ENCODE peak calls at places on chromosomes 7 and 10, in ten cellular contexts. V is neural crest cell, N is astrocyte of the spinal cord, M is type B pancreatic cell, S is heart right ventricle, Y is bronchial epithelial cell, X is GM23338, P is heart left ventricle, H is uterus, K is left ventricle myocardium inferior. O is an unnamed sample.

GRCh38 chr7:25854608-25855497 is 297.1 kb upstream of the NFE2L3 start:
- DNase-seq in H (peak), S (no peak), V (peak), K (no peak), X (peak), Y (peak), N (peak), M (peak), P (no peak), O (peak)

GRCh38 chr10:6052247-6053221 is 9.6 kb downstream of the IL2RA start:
- DNase-seq in P (no peak), Y (peak), M (no peak), V (no peak), K (no peak), N (no peak), X (no peak), H (no peak), S (no peak), O (no peak)

GRCh38 chr10:28842321-28842720 is 165.0 kb downstream of the BAMBI start:
- DNase-seq in S (no peak), V (no peak), K (no peak), N (peak), H (no peak), X (no peak), P (no peak), Y (peak), M (no peak), O (no peak)

GRCh38 chr10:97611473-97611872 is 21.8 kb downstream of the MORN4 start:
- DNase-seq in P (no peak), V (no peak), H (no peak), Y (no peak), M (no peak), S (no peak), X (no peak), K (no peak), N (no peak), O (no peak)

GRCh38 chr10:4653160-4653559 is 172.8 kb upstream of the AKR1E2 start:
- DNase-seq in V (no peak), S (no peak), H (no peak), K (no peak), M (no peak), P (no peak), X (peak), Y (no peak), N (no peak), O (peak)

GRCh38 chr7:114823290-114823689 is 98.6 kb upstream of the MDFIC start:
- DNase-seq in Y (peak), V (no peak), N (peak), K (no peak), H (no peak), P (no peak), M (no peak), S (no peak), X (peak), O (no peak)

GRCh38 chr10:27391325-27391724 is 112.8 kb upstream of the RAB18 start:
- DNase-seq in N (no peak), X (no peak), M (no peak), K (no peak), P (no peak), Y (peak), H (no peak), V (no peak), S (no peak), O (no peak)

GRCh38 chr7:105782391-105783063 is 93.9 kb downstream of the ATXN7L1 start:
- DNase-seq in K (no peak), M (no peak), H (no peak), S (no peak), N (peak), P (no peak), X (no peak), V (no peak), Y (peak), O (no peak)

GRCh38 chr7:25143763-25144162 is 18.7 kb upstream of the CYCS start:
- DNase-seq in X (no peak), P (no peak), M (no peak), S (no peak), H (no peak), K (no peak), Y (no peak), V (no peak), N (no peak), O (no peak)

GRCh38 chr7:141356096-141356495 is 195.1 kb upstream of the AGK start:
- DNase-seq in H (no peak), Y (no peak), K (no peak), P (no peak), N (no peak), M (no peak), V (no peak), S (no peak), X (no peak), O (no peak)

GRCh38 chr10:133528845-133529575 is 1.8 kb downstream of the CYP2E1 start:
- DNase-seq in M (no peak), V (no peak), Y (no peak), S (no peak), H (no peak), K (no peak), X (peak), P (no peak), N (no peak), O (no peak)

GRCh38 chr7:47763063-47763974 is 181.4 kb upstream of the TNS3 start:
- DNase-seq in K (no peak), M (no peak), Y (peak), X (no peak), S (no peak), P (no peak), N (peak), H (no peak), V (no peak), O (peak)

GRCh38 chr10:3010819-3011422 is 56.4 kb upstream of the PFKP start:
- DNase-seq in M (no peak), V (no peak), X (no peak), H (no peak), Y (peak), S (no peak), P (no peak), N (no peak), K (no peak), O (no peak)

GRCh38 chr10:3009341-3009740 is 58.0 kb upstream of the PFKP start:
- DNase-seq in Y (peak), X (no peak), M (no peak), K (no peak), H (no peak), N (no peak), P (no peak), V (no peak), S (no peak), O (no peak)

GRCh38 chr10:3008518-3009195 is 58.7 kb upstream of the PFKP start:
- DNase-seq in Y (no peak), P (no peak), K (no peak), X (no peak), N (no peak), S (no peak), H (no peak), M (no peak), V (no peak), O (no peak)

GRCh38 chr10:3006093-3006492 is 61.3 kb upstream of the PFKP start:
- DNase-seq in Y (no peak), N (no peak), S (no peak), X (no peak), P (no peak), M (no peak), V (no peak), H (no peak), K (no peak), O (no peak)

DNA sequence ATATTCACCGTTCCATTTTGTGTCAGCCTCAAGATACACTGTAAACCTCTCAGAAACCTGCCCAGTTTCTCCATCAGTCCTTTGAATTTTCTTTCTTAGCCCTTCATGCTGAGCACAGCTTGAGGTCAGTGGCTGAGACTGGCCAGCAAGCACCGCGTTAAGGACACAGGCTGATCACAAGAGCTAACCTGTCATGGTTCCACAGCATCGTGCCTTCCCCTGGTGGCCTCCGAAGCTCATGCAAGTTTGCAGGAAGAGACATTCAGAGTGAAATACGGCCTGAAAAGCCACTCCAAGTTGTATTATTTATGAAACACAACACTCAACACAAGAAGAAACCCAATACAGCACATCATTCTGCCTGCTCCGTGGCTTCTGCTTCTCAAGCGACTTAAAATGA is 57.0 kb upstream of the PFKP start:
- DNase-seq in S (no peak), P (no peak), H (no peak), X (peak), N (no peak), K (no peak), M (no peak), Y (no peak), V (no peak), O (no peak)
- TF ChIP-seq CTCF in S (no peak), P (no peak), H (no peak), X (no peak), N (no peak), K (no peak), M (peak), Y (no peak), V (no peak), O (no peak)

GRCh38 chr7:116526897-116527296 is 2.1 kb downstream of the CAV1 start:
- DNase-seq in X (no peak), P (no peak), N (no peak), V (no peak), H (no peak), S (no peak), K (no peak), Y (peak), M (no peak), O (no peak)

GRCh38 chr7:116525298-116525912 is 569 bp downstream of the CAV1 start:
- DNase-seq in Y (no peak), V (peak), N (no peak), S (peak), P (peak), M (no peak), H (peak), X (peak), K (peak), O (peak)

GRCh38 chr7:116525913-116526857 is 1.3 kb downstream of the CAV1 start:
- DNase-seq in S (peak), P (peak), Y (peak), X (peak), H (peak), V (peak), M (peak), N (peak), K (peak), O (peak)

GRCh38 chr7:116524221-116524608 is 621 bp upstream of the CAV1 start:
- DNase-seq in Y (no peak), S (no peak), M (no peak), H (no peak), P (no peak), N (no peak), X (no peak), K (no peak), V (no peak), O (no peak)

GRCh38 chr7:116524609-116525297 is at the start of gene CAV1:
- DNase-seq in X (peak), K (peak), M (no peak), S (peak), P (peak), V (peak), Y (peak), N (peak), H (peak), O (peak)
- TF ChIP-seq CTCF in X (peak), K (no peak), M (no peak), S (peak), P (no peak), V (no peak), Y (peak), N (peak), H (peak), O (no peak)

GRCh38 chr10:77636286-77636966 is 1.2 kb downstream of the KCNMA1 start:
- DNase-seq in N (no peak), H (no peak), M (no peak), P (no peak), S (no peak), V (no peak), Y (no peak), X (peak), K (no peak), O (peak)
- TF ChIP-seq CTCF in N (peak), H (no peak), M (peak), P (no peak), S (no peak), V (peak), Y (no peak), X (no peak), K (no peak), O (no peak)

GRCh38 chr10:117223413-117224035 is 17.4 kb upstream of the SLC18A2 start:
- DNase-seq in S (no peak), H (no peak), N (no peak), M (no peak), P (no peak), Y (no peak), K (no peak), V (no peak), X (no peak), O (no peak)

GRCh38 chr10:117224036-117224430 is 16.9 kb upstream of the SLC18A2 start:
- DNase-seq in X (no peak), M (no peak), H (no peak), Y (peak), S (no peak), P (no peak), V (no peak), N (no peak), K (no peak), O (no peak)

GRCh38 chr10:117228210-117228609 is 12.7 kb upstream of the SLC18A2 start:
- DNase-seq in P (no peak), K (no peak), N (no peak), X (no peak), V (no peak), M (no peak), Y (no peak), S (no peak), H (no peak), O (no peak)

GRCh38 chr10:117224881-117225280 is 16.0 kb upstream of the SLC18A2 start:
- DNase-seq in Y (no peak), S (no peak), H (no peak), M (no peak), X (no peak), K (no peak), N (no peak), V (no peak), P (no peak), O (no peak)

DNA sequence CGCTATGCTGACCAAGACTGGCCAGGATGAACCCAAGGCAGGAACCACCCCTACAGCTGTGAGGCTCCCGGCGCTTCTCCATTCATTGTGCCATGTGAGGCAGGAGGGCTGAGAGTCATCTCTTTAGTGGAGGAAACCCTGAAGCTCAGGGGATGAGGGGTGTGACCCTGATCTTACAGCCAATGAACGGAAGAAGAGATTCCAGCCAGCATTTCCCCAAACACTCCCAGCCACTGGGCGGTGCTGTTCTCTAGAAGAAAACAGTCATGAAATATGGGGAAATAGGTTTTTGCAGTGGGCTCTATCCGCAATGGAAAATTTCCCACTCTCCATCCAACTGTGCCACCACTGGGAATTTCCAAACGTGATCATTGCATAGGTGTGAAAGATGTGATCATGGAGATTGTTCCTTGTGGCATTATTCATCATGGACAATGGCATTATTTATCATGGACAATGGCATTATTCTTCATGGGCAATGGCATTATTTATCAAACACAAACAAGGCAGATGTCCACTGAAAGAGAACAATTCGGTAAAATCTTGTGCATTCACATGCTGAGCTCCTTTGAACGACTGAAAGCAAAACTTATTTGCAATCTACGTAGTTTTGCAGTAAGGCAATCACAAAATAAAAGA is 14.0 kb upstream of the SLC18A2 start:
- DNase-seq in H (no peak), V (no peak), P (no peak), N (no peak), S (no peak), K (no peak), X (peak), Y (peak), M (no peak), O (no peak)
- TF ChIP-seq CTCF in H (no peak), V (peak), P (no peak), N (peak), S (no peak), K (no peak), X (peak), Y (peak), M (peak), O (peak)

O was measured in nephron progenitor cell.